ENCODE peak calls at places on chromosome 22, in seven cellular contexts. One of them, this sample, is unnamed.

GRCh38 chr22:42313204-42313603 is 42.8 kb upstream of the TCF20 start:
- DNase-seq in NCI-H1417 treated with DMSO at 0.1 percent for 48 hours: no peak
- DNase-seq in NCI-H1092: no peak
- DNase-seq in left kidney: no peak
- DNase-seq in C1 segment of cervical spinal cord: no peak
- DNase-seq in body of pancreas: no peak
- DNase-seq in HS-27A: no peak
- DNase-seq in this sample: no peak

GRCh38 chr22:22022255-22022840 is 39.8 kb upstream of the TOP3B start:
- DNase-seq in NCI-H1417 treated with DMSO at 0.1 percent for 48 hours: no peak
- DNase-seq in NCI-H1092: no peak
- DNase-seq in left kidney: no peak
- DNase-seq in C1 segment of cervical spinal cord: no peak
- DNase-seq in body of pancreas: no peak
- DNase-seq in HS-27A: no peak
- DNase-seq in this sample: no peak

GRCh38 chr22:46524203-46524740 is 13.1 kb downstream of the CELSR1 start:
- DNase-seq in NCI-H1417 treated with DMSO at 0.1 percent for 48 hours: no peak
- DNase-seq in NCI-H1092: no peak
- DNase-seq in left kidney: no peak
- DNase-seq in C1 segment of cervical spinal cord: no peak
- DNase-seq in body of pancreas: no peak
- DNase-seq in HS-27A: no peak
- DNase-seq in this sample: no peak

GRCh38 chr22:24429411-24430365 is 2.3 kb downstream of the ADORA2A start:
- DNase-seq in NCI-H1417 treated with DMSO at 0.1 percent for 48 hours: no peak
- DNase-seq in NCI-H1092: no peak
- DNase-seq in left kidney: peak; percentile 45
- DNase-seq in C1 segment of cervical spinal cord: no peak
- DNase-seq in body of pancreas: peak; percentile 60
- DNase-seq in HS-27A: no peak
- DNase-seq in this sample: peak; percentile 71

GRCh38 chr22:44583076-44583760 is 85.2 kb upstream of the RTL6 start:
- DNase-seq in NCI-H1417 treated with DMSO at 0.1 percent for 48 hours: no peak
- DNase-seq in NCI-H1092: no peak
- DNase-seq in left kidney: peak; percentile 51
- DNase-seq in C1 segment of cervical spinal cord: no peak
- DNase-seq in body of pancreas: peak; percentile 7
- DNase-seq in HS-27A: no peak
- DNase-seq in this sample: no peak

GRCh38 chr22:50303848-50304527 is 3.5 kb downstream of the PLXNB2 start:
- DNase-seq in NCI-H1417 treated with DMSO at 0.1 percent for 48 hours: no peak
- DNase-seq in NCI-H1092: no peak
- DNase-seq in left kidney: no peak
- DNase-seq in C1 segment of cervical spinal cord: no peak
- DNase-seq in body of pancreas: peak; percentile 64
- DNase-seq in HS-27A: no peak
- DNase-seq in this sample: peak; percentile 71

GRCh38 chr22:36761553-36762240 is 14.2 kb downstream of the IFT27 start:
- DNase-seq in NCI-H1417 treated with DMSO at 0.1 percent for 48 hours: no peak
- DNase-seq in NCI-H1092: no peak
- DNase-seq in left kidney: no peak
- DNase-seq in C1 segment of cervical spinal cord: no peak
- DNase-seq in body of pancreas: peak; percentile 49
- DNase-seq in HS-27A: no peak
- DNase-seq in this sample: no peak

GRCh38 chr22:45883811-45884170 is 93.2 kb downstream of the WNT7B start:
- DNase-seq in NCI-H1417 treated with DMSO at 0.1 percent for 48 hours: no peak
- DNase-seq in NCI-H1092: no peak
- DNase-seq in left kidney: no peak
- DNase-seq in C1 segment of cervical spinal cord: no peak
- DNase-seq in body of pancreas: no peak
- DNase-seq in HS-27A: no peak
- DNase-seq in this sample: no peak

GRCh38 chr22:38402204-38402603 is 52.8 kb downstream of the KCNJ4 start:
- DNase-seq in NCI-H1417 treated with DMSO at 0.1 percent for 48 hours: no peak
- DNase-seq in NCI-H1092: no peak
- DNase-seq in left kidney: no peak
- DNase-seq in C1 segment of cervical spinal cord: no peak
- DNase-seq in body of pancreas: no peak
- DNase-seq in HS-27A: no peak
- DNase-seq in this sample: no peak